ENCODE peak calls at places on chromosomes 2 and 18, in seven cellular contexts. P is nephron progenitor cell; B is Kasumi-1; S is astrocyte of the spinal cord; J is frontal cortex; A is stimulated activated CD8-positive, alpha-beta memory T cell treated with anti-CD3 and anti-CD28 coated beads, Interleukin-7, amount 100 ng/mL, for 4 hours; V is NCI-H1105. G is an unnamed sample.

GRCh38 chr2:179031731-179032408 is 18.1 kb downstream of the CCDC141 start:
- DNase-seq in P (no peak), B (peak), S (peak), J (no peak), A (no peak), V (no peak), G (no peak)

GRCh38 chr2:32284321-32284720 is 6.6 kb downstream of the YIPF4 start:
- DNase-seq in P (no peak), B (peak), S (peak), J (no peak), A (no peak), V (no peak), G (no peak)

GRCh38 chr2:219519526-219519916 is 5.2 kb downstream of the ASIC4 start:
- DNase-seq in P (no peak), B (no peak), S (no peak), J (no peak), A (no peak), V (no peak), G (no peak)

GRCh38 chr18:4125246-4125938 is 329.7 kb downstream of the DLGAP1 start:
- DNase-seq in P (no peak), B (no peak), S (peak), J (no peak), A (no peak), V (peak), G (no peak)

GRCh38 chr18:37561986-37562385 is 3.6 kb downstream of the CELF4 start:
- DNase-seq in P (no peak), B (no peak), S (no peak), J (no peak), A (no peak), V (no peak), G (no peak)

GRCh38 chr2:219215871-219216536 is 2.8 kb downstream of the ABCB6 start:
- DNase-seq in P (no peak), B (no peak), S (no peak), J (no peak), A (no peak), V (no peak), G (no peak)

GRCh38 chr2:153509133-153509532 is 30.6 kb upstream of the RPRM start:
- DNase-seq in P (no peak), B (no peak), S (no peak), J (no peak), A (no peak), V (no peak), G (no peak)

GRCh38 chr2:45857848-45858520 is 206.5 kb downstream of the PRKCE start:
- DNase-seq in P (no peak), B (no peak), S (no peak), J (no peak), A (no peak), V (no peak), G (no peak)

GRCh38 chr2:38658613-38659012 is 7.3 kb upstream of the GALM start:
- DNase-seq in P (no peak), B (no peak), S (no peak), J (no peak), A (no peak), V (no peak), G (no peak)

GRCh38 chr2:120701096-120701860 is 34.4 kb upstream of the GLI2 start:
- DNase-seq in P (no peak), B (no peak), S (no peak), J (no peak), A (no peak), V (no peak), G (no peak)

GRCh38 chr2:28976584-28976983 is 4.5 kb upstream of the TOGARAM2 start:
- DNase-seq in P (no peak), B (no peak), S (peak), J (no peak), A (no peak), V (no peak), G (peak)

GRCh38 chr2:227862741-227863588 is 8.5 kb upstream of the DAW1 start:
- DNase-seq in P (no peak), B (no peak), S (peak), J (no peak), A (no peak), V (no peak), G (peak)

G was measured in fibroblast of lung.